ENCODE peak calls at places on chromosomes 6 and 20, in eight cellular contexts. One of them, this sample, is unnamed.
A peak's percentile ranks its signal among the peaks of the same experiment; 100 is the strongest.

GRCh38 chr6:89208551-89208950 is 8.6 kb downstream of the GABRR1 start:
- DNase-seq in uterus: no peak
- DNase-seq in right cardiac atrium: no peak
- DNase-seq in A549: no peak
- DNase-seq in skeletal muscle cell: no peak
- DNase-seq in stimulated activated CD4-positive, alpha-beta T cell treated with anti-CD3 and anti-CD28 coated beads, Interleukin-4, amount 100 ng/mL, for 24 hours: no peak
- DNase-seq in cerebellar cortex: peak; percentile 43
- DNase-seq in germinal center: no peak
- DNase-seq in this sample: no peak

GRCh38 chr20:5510446-5510845 is 193.7 kb upstream of the PROKR2 start:
- DNase-seq in germinal center: no peak
- DNase-seq in stimulated activated CD4-positive, alpha-beta T cell treated with anti-CD3 and anti-CD28 coated beads, Interleukin-4, amount 100 ng/mL, for 24 hours: no peak
- DNase-seq in uterus: no peak
- DNase-seq in cerebellar cortex: no peak
- DNase-seq in A549: no peak
- DNase-seq in skeletal muscle cell: no peak
- DNase-seq in right cardiac atrium: no peak
- DNase-seq in this sample: no peak

GRCh38 chr20:288956-289692 is 1.4 kb downstream of the C20orf96 start:
- DNase-seq in cerebellar cortex: no peak
- DNase-seq in A549: no peak
- DNase-seq in germinal center: no peak
- DNase-seq in skeletal muscle cell: no peak
- DNase-seq in stimulated activated CD4-positive, alpha-beta T cell treated with anti-CD3 and anti-CD28 coated beads, Interleukin-4, amount 100 ng/mL, for 24 hours: no peak
- DNase-seq in right cardiac atrium: no peak
- DNase-seq in uterus: no peak
- DNase-seq in this sample: no peak

GRCh38 chr6:162491637-162492036 is 235.9 kb downstream of the PRKN start:
- DNase-seq in stimulated activated CD4-positive, alpha-beta T cell treated with anti-CD3 and anti-CD28 coated beads, Interleukin-4, amount 100 ng/mL, for 24 hours: no peak
- DNase-seq in germinal center: no peak
- DNase-seq in skeletal muscle cell: no peak
- DNase-seq in uterus: no peak
- DNase-seq in A549: no peak
- DNase-seq in cerebellar cortex: no peak
- DNase-seq in right cardiac atrium: no peak
- DNase-seq in this sample: no peak

GRCh38 chr20:37311710-37312355 is 22.4 kb downstream of the MANBAL start:
- DNase-seq in uterus: no peak
- DNase-seq in germinal center: no peak
- DNase-seq in skeletal muscle cell: no peak
- DNase-seq in A549: no peak
- DNase-seq in cerebellar cortex: no peak
- DNase-seq in stimulated activated CD4-positive, alpha-beta T cell treated with anti-CD3 and anti-CD28 coated beads, Interleukin-4, amount 100 ng/mL, for 24 hours: no peak
- DNase-seq in right cardiac atrium: no peak
- DNase-seq in this sample: no peak

GRCh38 chr6:92047886-92048285 is 1371.5 kb downstream of the EPHA7 start:
- DNase-seq in uterus: no peak
- DNase-seq in A549: no peak
- DNase-seq in stimulated activated CD4-positive, alpha-beta T cell treated with anti-CD3 and anti-CD28 coated beads, Interleukin-4, amount 100 ng/mL, for 24 hours: no peak
- DNase-seq in germinal center: no peak
- DNase-seq in cerebellar cortex: no peak
- DNase-seq in skeletal muscle cell: no peak
- DNase-seq in right cardiac atrium: no peak
- DNase-seq in this sample: no peak

GRCh38 chr6:157330831-157331230 is 7.5 kb upstream of the TMEM242 start:
- DNase-seq in right cardiac atrium: no peak
- DNase-seq in uterus: no peak
- DNase-seq in A549: no peak
- DNase-seq in stimulated activated CD4-positive, alpha-beta T cell treated with anti-CD3 and anti-CD28 coated beads, Interleukin-4, amount 100 ng/mL, for 24 hours: no peak
- DNase-seq in skeletal muscle cell: no peak
- DNase-seq in cerebellar cortex: no peak
- DNase-seq in germinal center: no peak
- DNase-seq in this sample: no peak

GRCh38 chr6:12957321-12958051 is 240.9 kb downstream of the PHACTR1 start:
- DNase-seq in skeletal muscle cell: peak; percentile 22
- DNase-seq in cerebellar cortex: peak; percentile 28
- DNase-seq in germinal center: peak; percentile 8
- DNase-seq in right cardiac atrium: peak; percentile 88
- DNase-seq in A549: peak; percentile 2
- DNase-seq in stimulated activated CD4-positive, alpha-beta T cell treated with anti-CD3 and anti-CD28 coated beads, Interleukin-4, amount 100 ng/mL, for 24 hours: peak; percentile 4
- DNase-seq in uterus: peak; percentile 36
- DNase-seq in this sample: no peak

GRCh38 chr6:30326446-30327231 is at the start of gene TRIM39:
- DNase-seq in cerebellar cortex: peak; percentile 84
- DNase-seq in skeletal muscle cell: peak; percentile 42
- DNase-seq in germinal center: peak; percentile 89
- DNase-seq in stimulated activated CD4-positive, alpha-beta T cell treated with anti-CD3 and anti-CD28 coated beads, Interleukin-4, amount 100 ng/mL, for 24 hours: peak; percentile 87
- DNase-seq in right cardiac atrium: peak; percentile 95
- DNase-seq in uterus: peak; percentile 78
- DNase-seq in A549: peak; percentile 79
- DNase-seq in this sample: peak; percentile 89

GRCh38 chr6:106889692-106890091 is 84.8 kb downstream of the CD24 start:
- DNase-seq in right cardiac atrium: no peak
- DNase-seq in cerebellar cortex: no peak
- DNase-seq in skeletal muscle cell: no peak
- DNase-seq in stimulated activated CD4-positive, alpha-beta T cell treated with anti-CD3 and anti-CD28 coated beads, Interleukin-4, amount 100 ng/mL, for 24 hours: no peak
- DNase-seq in uterus: no peak
- DNase-seq in A549: no peak
- DNase-seq in germinal center: no peak
- DNase-seq in this sample: no peak

GRCh38 chr6:73854998-73855718 is 159.2 kb downstream of the CD109 start:
- DNase-seq in cerebellar cortex: peak; percentile 33
- DNase-seq in skeletal muscle cell: no peak
- DNase-seq in A549: peak; percentile 58
- DNase-seq in germinal center: peak; percentile 6
- DNase-seq in stimulated activated CD4-positive, alpha-beta T cell treated with anti-CD3 and anti-CD28 coated beads, Interleukin-4, amount 100 ng/mL, for 24 hours: peak; percentile 24
- DNase-seq in uterus: peak; percentile 44
- DNase-seq in right cardiac atrium: no peak
- DNase-seq in this sample: peak; percentile 46

GRCh38 chr6:69818223-69818930 is 21.6 kb upstream of the LMBRD1 start:
- DNase-seq in uterus: no peak
- DNase-seq in stimulated activated CD4-positive, alpha-beta T cell treated with anti-CD3 and anti-CD28 coated beads, Interleukin-4, amount 100 ng/mL, for 24 hours: no peak
- DNase-seq in A549: no peak
- DNase-seq in germinal center: no peak
- DNase-seq in right cardiac atrium: no peak
- DNase-seq in skeletal muscle cell: no peak
- DNase-seq in cerebellar cortex: no peak
- DNase-seq in this sample: no peak

GRCh38 chr20:26308961-26309360 is 612.3 kb upstream of the ZNF337 start:
- DNase-seq in stimulated activated CD4-positive, alpha-beta T cell treated with anti-CD3 and anti-CD28 coated beads, Interleukin-4, amount 100 ng/mL, for 24 hours: no peak
- DNase-seq in A549: no peak
- DNase-seq in cerebellar cortex: no peak
- DNase-seq in germinal center: no peak
- DNase-seq in uterus: no peak
- DNase-seq in skeletal muscle cell: no peak
- DNase-seq in right cardiac atrium: no peak
- DNase-seq in this sample: no peak

GRCh38 chr6:137094411-137095008 is 49.7 kb upstream of the IL20RA start:
- DNase-seq in cerebellar cortex: peak; percentile 57
- DNase-seq in A549: peak; percentile 69
- DNase-seq in germinal center: peak; percentile 49
- DNase-seq in right cardiac atrium: no peak
- DNase-seq in uterus: peak; percentile 72
- DNase-seq in stimulated activated CD4-positive, alpha-beta T cell treated with anti-CD3 and anti-CD28 coated beads, Interleukin-4, amount 100 ng/mL, for 24 hours: peak; percentile 57
- DNase-seq in skeletal muscle cell: peak; percentile 72
- DNase-seq in this sample: peak; percentile 74

GRCh38 chr20:56628015-56628872 is 862 bp upstream of the TFAP2C start:
- DNase-seq in germinal center: no peak
- DNase-seq in stimulated activated CD4-positive, alpha-beta T cell treated with anti-CD3 and anti-CD28 coated beads, Interleukin-4, amount 100 ng/mL, for 24 hours: no peak
- DNase-seq in A549: peak; percentile 39
- DNase-seq in uterus: no peak
- DNase-seq in skeletal muscle cell: no peak
- DNase-seq in cerebellar cortex: no peak
- DNase-seq in right cardiac atrium: peak; percentile 58
- DNase-seq in this sample: no peak